ENCODE peak calls at places on chromosomes 3 and 15, in six cellular contexts. T is endothelial cell of umbilical vein, V is GM23248, O is PC-3, N is astrocyte, I is HepG2. J is an unnamed sample. For H3K4me1, the result is how much of the 10 kb centered on the place peaks cover.

GRCh38 chr3:95994338-95994737 is 820.1 kb upstream of the EPHA6 start:
- DNase-seq in T (no peak), I (no peak), N (no peak), O (no peak), V (no peak), J (no peak)

GRCh38 chr15:101672298-101672697 is 20.1 kb upstream of the TM2D3 start:
- DNase-seq in O (no peak), T (no peak), N (no peak), I (no peak), V (no peak), J (no peak)

GRCh38 chr15:59501531-59502113 is 63.6 kb downstream of the FAM81A start:
- DNase-seq in O (peak), T (peak), N (peak), I (peak), V (peak), J (peak)

GRCh38 chr3:45904931-45905330 is 18.6 kb downstream of the CCR9 start:
- DNase-seq in O (no peak), I (no peak), T (no peak), V (no peak), N (peak), J (no peak)

GRCh38 chr3:107826727-107827126 is 264.1 kb downstream of the CD47 start:
- DNase-seq in T (no peak), O (no peak), V (no peak), N (no peak), I (no peak), J (no peak)

GRCh38 chr15:101123222-101123910 is 128.5 kb downstream of the CHSY1 start:
- DNase-seq in V (peak), I (no peak), T (no peak), N (peak), O (no peak), J (peak)

GRCh38 chr3:52253314-52254260 is 8.0 kb downstream of the PPM1M start:
- DNase-seq in O (no peak), V (peak), N (no peak), I (no peak), T (peak), J (no peak)

GRCh38 chr3:141338881-141339280 is 29.4 kb upstream of the ZBTB38 start:
- DNase-seq in N (no peak), V (no peak), O (no peak), I (no peak), T (no peak), J (no peak)

GRCh38 chr3:57446318-57446841 is 97.8 kb downstream of the DNAH12 start:
- DNase-seq in V (peak), T (no peak), O (no peak), N (peak), I (no peak), J (peak)

GRCh38 chr3:16103472-16103871 is 71.0 kb upstream of the GALNT15 start:
- DNase-seq in V (peak), N (peak), T (no peak), I (peak), O (no peak), J (peak)

GRCh38 chr3:79846148-79846933 is 78.5 kb upstream of the ROBO1 start:
- DNase-seq in T (no peak), N (no peak), V (no peak), I (peak), O (no peak), J (no peak)

GRCh38 chr3:114498779-114499370 is 205.0 kb downstream of the TIGIT start:
- DNase-seq in I (peak), T (no peak), V (peak), N (peak), O (peak), J (peak)

GRCh38 chr3:194374930-194375329 is 5.4 kb upstream of the LRRC15 start:
- DNase-seq in T (no peak), N (no peak), V (no peak), O (no peak), I (no peak), J (no peak)

GRCh38 chr3:154122096-154122911 is 1.1 kb downstream of the ARHGEF26 start:
- DNase-seq in I (no peak), N (no peak), O (no peak), V (peak), T (peak), J (no peak)
- TF ChIP-seq EZH2 in I (no peak), N (no peak), O (no peak), V (peak), T (no peak), J (no peak)

DNA sequence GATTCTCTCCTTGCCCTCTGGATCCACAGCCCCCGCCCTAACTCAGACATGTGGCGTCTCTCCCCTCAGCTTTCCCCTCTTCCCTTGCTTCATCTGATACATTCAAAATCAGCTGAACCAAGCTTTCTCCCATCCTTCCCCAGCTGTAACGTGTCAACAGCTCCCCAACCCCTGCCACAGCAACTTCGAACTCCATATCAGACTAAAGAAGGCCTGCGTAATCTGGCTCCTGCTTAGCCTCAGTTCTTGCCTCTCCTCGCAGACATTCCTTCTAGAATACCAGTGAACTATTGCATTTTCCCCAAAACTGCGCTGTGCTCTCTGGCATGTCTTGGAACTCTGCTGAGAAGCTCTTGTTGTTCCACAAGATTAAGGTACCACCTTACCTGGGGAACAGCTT is 18.3 kb downstream of the B4GALT4 start:
- DNase-seq in O (no peak), V (no peak), T (no peak), N (no peak), I (no peak), J (no peak)
- H3K4me1 ChIP-seq in O (under half), V (under half), T (under half), N (under half), I (under half), J (under half)

GRCh38 chr3:134029256-134029733 is 430 bp downstream of the SLCO2A1 start:
- DNase-seq in I (no peak), V (peak), T (peak), N (peak), O (no peak), J (peak)

GRCh38 chr3:134029734-134030381 is at the start of gene SLCO2A1:
- DNase-seq in V (peak), I (no peak), O (no peak), N (peak), T (peak), J (peak)

GRCh38 chr3:134027631-134028030 is 2.1 kb downstream of the SLCO2A1 start:
- DNase-seq in N (no peak), V (no peak), O (peak), I (no peak), T (peak), J (no peak)

GRCh38 chr3:134030382-134030753 is 643 bp upstream of the SLCO2A1 start:
- DNase-seq in I (peak), N (no peak), V (no peak), T (no peak), O (no peak), J (no peak)

DNA sequence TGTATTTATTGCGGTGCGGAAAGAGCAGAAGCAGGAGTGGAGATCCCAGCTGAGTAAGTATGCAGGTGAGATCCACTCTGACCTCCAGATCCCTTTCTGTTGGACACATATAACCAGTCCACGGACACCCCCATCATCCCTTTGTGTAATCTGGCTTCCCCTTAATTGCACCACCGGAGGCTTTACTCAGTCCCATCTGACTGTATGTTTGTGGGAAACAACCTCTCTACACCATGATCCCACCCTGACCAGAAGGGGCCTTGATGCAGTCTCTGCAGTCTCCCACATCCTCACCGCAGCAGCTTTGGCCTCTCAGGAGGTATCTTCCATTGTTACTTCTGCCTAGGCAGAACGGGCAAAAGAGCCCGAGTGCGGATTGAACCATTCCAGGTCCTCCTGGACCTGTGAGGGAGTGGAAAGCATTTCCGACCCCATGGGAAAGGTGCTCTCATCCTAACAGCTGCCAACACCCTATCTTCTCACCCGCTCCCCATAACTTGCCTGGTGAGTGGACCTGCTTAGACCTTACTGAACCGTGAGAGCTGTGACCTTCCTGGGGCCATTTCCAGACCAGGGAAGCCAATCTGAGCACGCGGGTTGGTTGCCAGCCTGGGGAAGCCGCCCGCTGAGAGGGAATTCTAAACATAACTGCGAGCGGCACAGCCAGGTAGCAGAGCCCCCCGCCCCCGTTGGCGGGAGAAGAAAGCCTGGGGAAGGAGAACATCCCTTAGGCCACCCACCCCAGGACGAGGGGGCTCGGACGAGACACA is 1.1 kb downstream of the SLCO2A1 start:
- DNase-seq in N (no peak), T (peak), V (no peak), I (no peak), O (no peak), J (no peak)
- TF ChIP-seq EZH2 in N (no peak), T (no peak), V (no peak), I (no peak), O (no peak), J (no peak)

GRCh38 chr3:66412176-66412887 is 88.5 kb downstream of the LRIG1 start:
- DNase-seq in N (no peak), T (no peak), V (no peak), I (no peak), O (no peak), J (no peak)
- H3K4me1 ChIP-seq in N (under half), T (under half), V (under half), I (under half), O (under half), J (under half)

DNA sequence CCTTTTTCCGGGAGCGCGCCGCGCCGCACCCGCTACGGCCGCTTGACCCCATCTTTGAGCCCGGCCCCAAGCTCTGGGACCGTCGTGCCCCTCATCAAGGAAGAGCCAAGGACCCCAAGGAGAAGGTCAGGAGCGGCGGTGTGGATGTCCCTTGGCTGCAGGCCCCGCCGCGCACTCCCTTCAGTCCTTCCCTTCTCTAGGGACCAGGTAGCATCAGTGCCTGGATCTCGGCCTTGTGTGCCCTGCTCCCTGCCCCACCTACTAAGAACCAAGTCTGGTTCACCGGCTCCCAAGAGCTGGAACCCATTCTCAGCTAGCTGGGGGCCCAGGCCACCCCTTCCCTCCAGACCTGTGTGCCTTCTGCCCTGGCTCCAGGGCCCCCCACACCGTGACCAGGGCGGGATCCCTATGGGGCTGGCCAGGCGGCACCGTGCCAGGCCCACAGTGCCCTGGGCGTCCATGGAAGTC is 69.3 kb upstream of the CGNL1 start:
- DNase-seq in O (no peak), I (no peak), T (peak), N (no peak), V (no peak), J (no peak)
- TF ChIP-seq EZH2 in O (no peak), I (no peak), T (no peak), N (no peak), V (no peak), J (no peak)